ENCODE peak calls at places on chromosome 14, in ten cellular contexts. One of them, this sample, is unnamed.

GRCh38 chr14:64569108-64570045 is 19.6 kb downstream of the PPP1R36 start:
- DNase-seq in A549: peak; percentile 82
- DNase-seq in stomach: peak; percentile 53
- DNase-seq in suprapubic skin: no peak
- DNase-seq in ovary: peak; percentile 38
- DNase-seq in upper lobe of left lung: no peak
- DNase-seq in sigmoid colon: peak; percentile 88
- DNase-seq in tibial nerve: peak; percentile 55
- DNase-seq in esophagus muscularis mucosa: no peak
- DNase-seq in transverse colon: peak; percentile 26
- DNase-seq in this sample: no peak

GRCh38 chr14:68408680-68409079 is 384.2 kb downstream of the ZFP36L1 start:
- DNase-seq in A549: peak; percentile 35
- DNase-seq in stomach: no peak
- DNase-seq in suprapubic skin: no peak
- DNase-seq in ovary: no peak
- DNase-seq in upper lobe of left lung: no peak
- DNase-seq in sigmoid colon: no peak
- DNase-seq in tibial nerve: no peak
- DNase-seq in esophagus muscularis mucosa: no peak
- DNase-seq in transverse colon: no peak
- DNase-seq in this sample: no peak

GRCh38 chr14:66432334-66432733 is 53.8 kb upstream of the CCDC196 start:
- DNase-seq in A549: no peak
- DNase-seq in stomach: no peak
- DNase-seq in suprapubic skin: no peak
- DNase-seq in ovary: no peak
- DNase-seq in upper lobe of left lung: no peak
- DNase-seq in sigmoid colon: no peak
- DNase-seq in tibial nerve: no peak
- DNase-seq in esophagus muscularis mucosa: no peak
- DNase-seq in transverse colon: no peak
- DNase-seq in this sample: no peak

GRCh38 chr14:89348726-89349125 is 68.3 kb downstream of the FOXN3 start:
- DNase-seq in A549: no peak
- DNase-seq in stomach: no peak
- DNase-seq in suprapubic skin: no peak
- DNase-seq in ovary: no peak
- DNase-seq in upper lobe of left lung: no peak
- DNase-seq in sigmoid colon: no peak
- DNase-seq in tibial nerve: no peak
- DNase-seq in esophagus muscularis mucosa: no peak
- DNase-seq in transverse colon: no peak
- DNase-seq in this sample: no peak

GRCh38 chr14:33512201-33512600 is 438.7 kb downstream of the EGLN3 start:
- DNase-seq in A549: no peak
- DNase-seq in stomach: no peak
- DNase-seq in suprapubic skin: no peak
- DNase-seq in ovary: no peak
- DNase-seq in upper lobe of left lung: no peak
- DNase-seq in sigmoid colon: no peak
- DNase-seq in tibial nerve: no peak
- DNase-seq in esophagus muscularis mucosa: no peak
- DNase-seq in transverse colon: no peak
- DNase-seq in this sample: no peak

GRCh38 chr14:93042968-93043940 is 72.5 kb downstream of the ITPK1 start:
- DNase-seq in A549: peak; percentile 95
- DNase-seq in stomach: peak; percentile 93
- DNase-seq in suprapubic skin: no peak
- DNase-seq in ovary: no peak
- DNase-seq in upper lobe of left lung: peak; percentile 94
- DNase-seq in sigmoid colon: no peak
- DNase-seq in tibial nerve: no peak
- DNase-seq in esophagus muscularis mucosa: no peak
- DNase-seq in transverse colon: peak; percentile 92
- DNase-seq in this sample: peak; percentile 81

GRCh38 chr14:89340200-89340667 is 76.8 kb downstream of the FOXN3 start:
- DNase-seq in A549: no peak
- DNase-seq in stomach: no peak
- DNase-seq in suprapubic skin: no peak
- DNase-seq in ovary: no peak
- DNase-seq in upper lobe of left lung: no peak
- DNase-seq in sigmoid colon: no peak
- DNase-seq in tibial nerve: no peak
- DNase-seq in esophagus muscularis mucosa: no peak
- DNase-seq in transverse colon: no peak
- DNase-seq in this sample: no peak

GRCh38 chr14:105473033-105473676 is 1.5 kb upstream of the CRIP2 start:
- DNase-seq in A549: no peak
- DNase-seq in stomach: no peak
- DNase-seq in suprapubic skin: no peak
- DNase-seq in ovary: peak; percentile 53
- DNase-seq in upper lobe of left lung: no peak
- DNase-seq in sigmoid colon: no peak
- DNase-seq in tibial nerve: no peak
- DNase-seq in esophagus muscularis mucosa: no peak
- DNase-seq in transverse colon: no peak
- DNase-seq in this sample: peak; percentile 81

GRCh38 chr14:65927871-65928270 is 515.3 kb downstream of the FUT8 start:
- DNase-seq in A549: no peak
- DNase-seq in stomach: peak; percentile 47
- DNase-seq in suprapubic skin: no peak
- DNase-seq in ovary: no peak
- DNase-seq in upper lobe of left lung: peak; percentile 39
- DNase-seq in sigmoid colon: no peak
- DNase-seq in tibial nerve: no peak
- DNase-seq in esophagus muscularis mucosa: peak; percentile 89
- DNase-seq in transverse colon: peak; percentile 37
- DNase-seq in this sample: no peak

GRCh38 chr14:103001226-103001625 is 56.1 kb downstream of the CDC42BPB start:
- DNase-seq in A549: no peak
- DNase-seq in stomach: no peak
- DNase-seq in suprapubic skin: no peak
- DNase-seq in ovary: no peak
- DNase-seq in upper lobe of left lung: no peak
- DNase-seq in sigmoid colon: no peak
- DNase-seq in tibial nerve: no peak
- DNase-seq in esophagus muscularis mucosa: no peak
- DNase-seq in transverse colon: no peak
- DNase-seq in this sample: no peak

GRCh38 chr14:61147369-61147897 is 133.7 kb downstream of the TMEM30B start:
- DNase-seq in A549: no peak
- DNase-seq in stomach: no peak
- DNase-seq in suprapubic skin: no peak
- DNase-seq in ovary: no peak
- DNase-seq in upper lobe of left lung: no peak
- DNase-seq in sigmoid colon: no peak
- DNase-seq in tibial nerve: no peak
- DNase-seq in esophagus muscularis mucosa: peak; percentile 42
- DNase-seq in transverse colon: no peak
- DNase-seq in this sample: no peak

GRCh38 chr14:50756300-50756699 is 74.7 kb downstream of the NIN start:
- DNase-seq in A549: no peak
- DNase-seq in stomach: no peak
- DNase-seq in suprapubic skin: no peak
- DNase-seq in ovary: no peak
- DNase-seq in upper lobe of left lung: peak; percentile 46
- DNase-seq in sigmoid colon: no peak
- DNase-seq in tibial nerve: no peak
- DNase-seq in esophagus muscularis mucosa: no peak
- DNase-seq in transverse colon: no peak
- DNase-seq in this sample: no peak

GRCh38 chr14:47567273-47567672 is 108.1 kb downstream of the MDGA2 start:
- DNase-seq in A549: no peak
- DNase-seq in stomach: no peak
- DNase-seq in suprapubic skin: no peak
- DNase-seq in ovary: no peak
- DNase-seq in upper lobe of left lung: no peak
- DNase-seq in sigmoid colon: no peak
- DNase-seq in tibial nerve: no peak
- DNase-seq in esophagus muscularis mucosa: no peak
- DNase-seq in transverse colon: no peak
- DNase-seq in this sample: no peak

GRCh38 chr14:94571395-94571794 is 9.8 kb upstream of the SERPINA5 start:
- DNase-seq in A549: no peak
- DNase-seq in stomach: no peak
- DNase-seq in suprapubic skin: no peak
- DNase-seq in ovary: no peak
- DNase-seq in upper lobe of left lung: peak; percentile 18
- DNase-seq in sigmoid colon: no peak
- DNase-seq in tibial nerve: no peak
- DNase-seq in esophagus muscularis mucosa: no peak
- DNase-seq in transverse colon: no peak
- DNase-seq in this sample: no peak

GRCh38 chr14:59657769-59658168 is 81.2 kb upstream of the CCDC175 start:
- DNase-seq in A549: no peak
- DNase-seq in stomach: no peak
- DNase-seq in suprapubic skin: no peak
- DNase-seq in ovary: no peak
- DNase-seq in upper lobe of left lung: no peak
- DNase-seq in sigmoid colon: no peak
- DNase-seq in tibial nerve: no peak
- DNase-seq in esophagus muscularis mucosa: no peak
- DNase-seq in transverse colon: no peak
- DNase-seq in this sample: no peak
- TF ChIP-seq EP300 in A549: no peak
- TF ChIP-seq EP300 in stomach: no peak
- TF ChIP-seq EP300 in suprapubic skin: no peak
- TF ChIP-seq EP300 in ovary: no peak
- TF ChIP-seq EP300 in upper lobe of left lung: no peak
- TF ChIP-seq EP300 in sigmoid colon: no peak
- TF ChIP-seq EP300 in tibial nerve: no peak
- TF ChIP-seq EP300 in esophagus muscularis mucosa: no peak
- TF ChIP-seq EP300 in transverse colon: no peak
- TF ChIP-seq EP300 in this sample: no peak

GRCh38 chr14:69485261-69485660 is 733 bp downstream of the PLEKHD1 start:
- DNase-seq in A549: no peak
- DNase-seq in stomach: no peak
- DNase-seq in suprapubic skin: no peak
- DNase-seq in ovary: no peak
- DNase-seq in upper lobe of left lung: no peak
- DNase-seq in sigmoid colon: no peak
- DNase-seq in tibial nerve: no peak
- DNase-seq in esophagus muscularis mucosa: no peak
- DNase-seq in transverse colon: no peak
- DNase-seq in this sample: no peak

GRCh38 chr14:69481815-69482568 is 2.5 kb upstream of the PLEKHD1 start:
- DNase-seq in A549: no peak
- DNase-seq in stomach: no peak
- DNase-seq in suprapubic skin: no peak
- DNase-seq in ovary: no peak
- DNase-seq in upper lobe of left lung: no peak
- DNase-seq in sigmoid colon: no peak
- DNase-seq in tibial nerve: no peak
- DNase-seq in esophagus muscularis mucosa: no peak
- DNase-seq in transverse colon: no peak
- DNase-seq in this sample: no peak

GRCh38 chr14:69483765-69484443 is 624 bp upstream of the PLEKHD1 start:
- DNase-seq in A549: peak; percentile 16
- DNase-seq in stomach: no peak
- DNase-seq in suprapubic skin: no peak
- DNase-seq in ovary: peak; percentile 39
- DNase-seq in upper lobe of left lung: peak; percentile 28
- DNase-seq in sigmoid colon: no peak
- DNase-seq in tibial nerve: no peak
- DNase-seq in esophagus muscularis mucosa: no peak
- DNase-seq in transverse colon: peak; percentile 10
- DNase-seq in this sample: peak; percentile 82

GRCh38 chr14:69485701-69486100 is 1.2 kb downstream of the PLEKHD1 start:
- DNase-seq in A549: no peak
- DNase-seq in stomach: no peak
- DNase-seq in suprapubic skin: no peak
- DNase-seq in ovary: no peak
- DNase-seq in upper lobe of left lung: no peak
- DNase-seq in sigmoid colon: no peak
- DNase-seq in tibial nerve: no peak
- DNase-seq in esophagus muscularis mucosa: no peak
- DNase-seq in transverse colon: no peak
- DNase-seq in this sample: no peak

GRCh38 chr14:69484444-69485113 is at the start of gene PLEKHD1:
- DNase-seq in A549: no peak
- DNase-seq in stomach: peak; percentile 32
- DNase-seq in suprapubic skin: no peak
- DNase-seq in ovary: no peak
- DNase-seq in upper lobe of left lung: peak; percentile 64
- DNase-seq in sigmoid colon: no peak
- DNase-seq in tibial nerve: no peak
- DNase-seq in esophagus muscularis mucosa: no peak
- DNase-seq in transverse colon: no peak
- DNase-seq in this sample: peak; percentile 87
- H3K4me3 ChIP-seq in A549: peak within 1 kb of the TSS; percentile 55
- H3K4me3 ChIP-seq in stomach: peak within 1 kb of the TSS; percentile 48
- H3K4me3 ChIP-seq in suprapubic skin: peak within 1 kb of the TSS; percentile 47
- H3K4me3 ChIP-seq in ovary: peak within 1 kb of the TSS; percentile 14
- H3K4me3 ChIP-seq in upper lobe of left lung: no peak within 1 kb of the TSS
- H3K4me3 ChIP-seq in sigmoid colon: peak within 1 kb of the TSS; percentile 19
- H3K4me3 ChIP-seq in tibial nerve: no peak within 1 kb of the TSS
- H3K4me3 ChIP-seq in esophagus muscularis mucosa: peak within 1 kb of the TSS; percentile 47
- H3K4me3 ChIP-seq in transverse colon: peak within 1 kb of the TSS; percentile 29
- H3K4me3 ChIP-seq in this sample: peak within 1 kb of the TSS; percentile 54

GRCh38 chr14:92035890-92036289 is 4.0 kb downstream of the TRIP11 start:
- DNase-seq in A549: no peak
- DNase-seq in stomach: no peak
- DNase-seq in suprapubic skin: no peak
- DNase-seq in ovary: no peak
- DNase-seq in upper lobe of left lung: no peak
- DNase-seq in sigmoid colon: no peak
- DNase-seq in tibial nerve: no peak
- DNase-seq in esophagus muscularis mucosa: no peak
- DNase-seq in transverse colon: no peak
- DNase-seq in this sample: no peak
- TF ChIP-seq EP300 in A549: no peak
- TF ChIP-seq EP300 in stomach: no peak
- TF ChIP-seq EP300 in suprapubic skin: no peak
- TF ChIP-seq EP300 in ovary: no peak
- TF ChIP-seq EP300 in upper lobe of left lung: no peak
- TF ChIP-seq EP300 in sigmoid colon: no peak
- TF ChIP-seq EP300 in tibial nerve: no peak
- TF ChIP-seq EP300 in esophagus muscularis mucosa: no peak
- TF ChIP-seq EP300 in transverse colon: no peak
- TF ChIP-seq EP300 in this sample: no peak

DNA sequence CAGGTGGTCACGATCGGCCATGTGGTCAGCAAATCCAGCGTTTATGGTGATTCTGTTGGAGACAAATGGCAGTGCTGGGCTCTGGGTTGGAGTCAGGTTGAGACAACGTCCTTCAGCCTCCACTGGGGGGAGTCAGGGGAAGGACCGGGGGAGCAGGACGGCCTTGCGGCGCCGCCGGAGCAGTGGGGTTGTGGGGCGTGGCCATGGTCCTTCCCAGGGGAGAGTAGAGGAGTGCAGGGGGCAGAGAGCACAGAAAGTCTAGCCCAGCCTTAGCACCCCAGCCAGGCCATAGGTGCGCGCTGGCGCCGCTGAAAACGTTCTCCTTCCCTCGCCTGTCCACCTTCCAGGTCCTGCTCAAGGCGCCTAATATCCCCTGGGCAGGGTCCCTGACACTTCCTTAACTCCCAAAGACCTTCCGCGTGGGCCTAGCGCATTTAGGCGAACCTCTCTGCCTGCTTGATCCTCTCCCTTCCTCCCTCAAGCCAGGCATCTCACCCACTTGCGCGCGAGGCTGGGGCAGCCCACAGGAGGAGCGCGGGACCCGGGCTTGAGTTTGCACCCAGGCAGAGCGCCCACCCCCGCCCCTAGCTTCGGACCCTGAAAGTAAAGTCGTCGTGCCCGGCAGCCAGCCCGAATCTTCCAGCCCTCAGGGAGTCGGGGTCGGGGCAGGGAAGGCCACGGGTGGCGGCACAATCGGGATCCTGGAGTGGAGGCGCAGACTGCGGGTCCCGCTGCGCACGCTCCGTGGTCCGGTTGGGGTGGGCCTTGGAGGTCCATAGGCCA is 3.1 kb upstream of the KIF26A start:
- DNase-seq in A549: peak; percentile 72
- DNase-seq in stomach: no peak
- DNase-seq in suprapubic skin: peak; percentile 79
- DNase-seq in ovary: peak; percentile 25
- DNase-seq in upper lobe of left lung: no peak
- DNase-seq in sigmoid colon: no peak
- DNase-seq in tibial nerve: no peak
- DNase-seq in esophagus muscularis mucosa: no peak
- DNase-seq in transverse colon: no peak
- DNase-seq in this sample: peak; percentile 81
- H3K4me3 ChIP-seq in A549: peak overlapping the region; percentile 55
- H3K4me3 ChIP-seq in stomach: no peak overlapping the region
- H3K4me3 ChIP-seq in suprapubic skin: no peak overlapping the region
- H3K4me3 ChIP-seq in ovary: no peak overlapping the region
- H3K4me3 ChIP-seq in upper lobe of left lung: no peak overlapping the region
- H3K4me3 ChIP-seq in sigmoid colon: no peak overlapping the region
- H3K4me3 ChIP-seq in tibial nerve: no peak overlapping the region
- H3K4me3 ChIP-seq in esophagus muscularis mucosa: peak overlapping the region; percentile 9
- H3K4me3 ChIP-seq in transverse colon: no peak overlapping the region
- H3K4me3 ChIP-seq in this sample: peak overlapping the region; percentile 70